ENCODE peak calls at places on chromosome 21, in four cellular contexts. J is IMR-90, C is HCT116, X is H1. T is an unnamed sample.

GRCh38 chr21:25836396-25836795 is 101.6 kb downstream of the GABPA start:
- DNase-seq in X (no peak), J (no peak), C (no peak), T (no peak)

GRCh38 chr21:15826147-15826780 is 96.5 kb downstream of the USP25 start:
- DNase-seq in C (peak), J (peak), X (no peak), T (peak)

GRCh38 chr21:14952916-14953315 is 111.9 kb downstream of the NRIP1 start:
- DNase-seq in J (no peak), C (no peak), X (no peak), T (peak)

GRCh38 chr21:30044447-30045064 is 104.8 kb upstream of the GRIK1 start:
- DNase-seq in C (no peak), X (no peak), J (peak), T (peak)

GRCh38 chr21:36232641-36233040 is 76.0 kb downstream of the DOP1B start:
- DNase-seq in C (no peak), J (no peak), X (no peak), T (no peak)

GRCh38 chr21:14987370-14988170 is 77.2 kb downstream of the NRIP1 start:
- DNase-seq in J (no peak), C (no peak), X (no peak), T (no peak)

GRCh38 chr21:29730281-29730680 is 209.5 kb downstream of the GRIK1 start:
- DNase-seq in J (no peak), C (no peak), X (no peak), T (no peak)

GRCh38 chr21:16124397-16125130 is 394.8 kb downstream of the USP25 start:
- DNase-seq in C (no peak), J (peak), X (no peak), T (no peak)

GRCh38 chr21:26079376-26079775 is 91.2 kb downstream of the APP start:
- DNase-seq in C (no peak), X (no peak), J (peak), T (no peak)

GRCh38 chr21:25934771-25935224 is 200.0 kb downstream of the GABPA start:
- DNase-seq in X (no peak), J (peak), C (no peak), T (peak)

GRCh38 chr21:24436236-24436635 is 1171.0 kb downstream of the MRPL39 start:
- DNase-seq in C (no peak), J (no peak), X (no peak), T (no peak)

GRCh38 chr21:36994501-36995189 is 11.9 kb upstream of the RIPPLY3 start:
- DNase-seq in J (no peak), X (no peak), C (no peak), T (no peak)

GRCh38 chr21:44390886-44391285 is 37.5 kb downstream of the TRPM2 start:
- DNase-seq in C (no peak), X (no peak), J (no peak), T (no peak)

GRCh38 chr21:36729301-36729970 is 30.5 kb downstream of the SIM2 start:
- DNase-seq in C (no peak), J (no peak), X (no peak), T (no peak)

GRCh38 chr21:44051462-44051941 is 39.4 kb downstream of the TRAPPC10 start:
- DNase-seq in X (no peak), C (no peak), J (peak), T (no peak)

GRCh38 chr21:29205009-29205408 is 74.6 kb downstream of the MAP3K7CL start:
- DNase-seq in J (no peak), C (no peak), X (no peak), T (no peak)

GRCh38 chr21:27346041-27346448 is 379.2 kb upstream of the ADAMTS5 start:
- DNase-seq in C (no peak), J (peak), X (no peak), T (no peak)

GRCh38 chr21:21200939-21201610 is 202.9 kb downstream of the NCAM2 start:
- DNase-seq in J (peak), X (no peak), C (no peak), T (no peak)

GRCh38 chr21:16590658-16591057 is 860.9 kb downstream of the USP25 start:
- DNase-seq in J (no peak), C (no peak), X (no peak), T (no peak)

GRCh38 chr21:46056450-46056903 is 41.4 kb upstream of the COL6A2 start:
- DNase-seq in X (no peak), C (no peak), J (peak), T (no peak)

GRCh38 chr21:46054031-46054430 is 43.9 kb upstream of the COL6A2 start:
- DNase-seq in C (no peak), J (no peak), X (no peak), T (no peak)

GRCh38 chr21:46054447-46054846 is 43.5 kb upstream of the COL6A2 start:
- DNase-seq in J (peak), X (no peak), C (no peak), T (no peak)

GRCh38 chr21:46057111-46057709 is 40.7 kb upstream of the COL6A2 start:
- DNase-seq in C (no peak), X (no peak), J (no peak), T (no peak)

DNA sequence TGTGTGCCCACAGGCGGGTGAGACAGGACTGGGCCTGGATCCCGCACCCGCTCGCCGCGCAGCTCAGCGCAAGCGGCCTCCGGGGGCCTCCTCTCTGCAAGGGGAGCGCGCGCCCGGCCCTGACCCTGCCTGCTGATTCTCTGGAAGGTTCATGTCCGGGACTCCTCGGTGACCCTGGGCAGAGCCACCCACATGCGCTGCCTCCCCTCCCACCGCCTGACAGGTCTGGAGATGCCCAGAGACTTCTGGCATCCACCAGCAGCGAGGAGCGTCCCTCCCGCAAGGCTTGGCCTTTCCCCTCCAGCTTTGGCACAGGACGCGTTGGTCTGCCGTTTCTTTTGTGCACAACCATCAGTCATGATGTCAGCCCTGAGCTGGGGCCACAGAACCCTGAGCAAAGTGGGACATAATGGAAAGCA is 42.0 kb upstream of the COL6A2 start:
- DNase-seq in X (no peak), J (peak), C (no peak), T (no peak)
- TF ChIP-seq CEBPB in X (no peak), J (no peak), C (no peak), T (no peak)

GRCh38 chr21:43012596-43012995 is 38.2 kb downstream of the PKNOX1 start:
- DNase-seq in C (no peak), J (peak), X (no peak), T (no peak)
- TF ChIP-seq CEBPB in C (no peak), J (no peak), X (no peak), T (no peak)

DNA sequence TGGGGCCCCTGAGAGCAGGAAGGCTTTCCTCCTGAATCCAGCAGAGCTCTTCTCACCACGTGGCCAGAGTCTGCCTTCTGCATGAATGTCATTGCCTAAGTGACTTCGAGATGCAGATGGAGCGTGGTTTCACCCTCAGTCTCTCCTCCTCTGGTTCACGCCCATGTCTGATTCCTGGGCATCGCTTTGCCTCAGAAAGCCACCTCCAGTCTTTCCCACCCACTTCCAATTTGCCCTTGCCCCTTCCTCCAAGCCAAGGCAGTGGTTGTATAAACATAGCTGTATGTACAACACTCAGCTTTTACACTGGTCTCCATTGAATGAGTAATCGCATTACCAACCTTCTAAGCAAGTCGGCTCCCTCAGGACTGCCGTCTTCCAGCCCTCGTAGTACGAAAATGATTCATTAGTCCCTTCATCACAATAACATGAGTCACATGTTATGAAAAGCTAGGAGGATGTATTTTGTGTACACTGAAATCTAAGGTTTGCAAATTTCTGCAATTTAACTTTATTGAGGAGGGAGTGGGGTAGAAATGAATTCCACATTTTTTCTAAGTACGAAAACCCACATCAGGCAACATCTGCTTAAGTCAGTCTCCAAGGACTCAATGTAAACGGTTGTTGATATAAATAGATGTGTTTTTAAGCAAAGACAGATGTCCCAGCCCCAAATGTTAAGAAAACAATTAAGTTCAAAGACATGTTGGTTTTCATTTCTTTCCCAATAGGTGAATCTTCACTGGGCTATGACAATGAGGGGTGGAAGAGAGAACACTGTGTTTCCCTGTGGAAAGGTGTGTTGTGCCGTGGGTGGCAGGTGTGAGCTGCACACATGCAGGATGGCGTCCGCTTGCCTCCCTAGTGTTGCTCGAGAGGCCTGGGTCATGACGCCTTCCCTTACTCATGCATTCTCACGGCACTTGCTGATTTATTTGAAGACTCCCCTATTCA is 32.3 kb upstream of the ETS2 start:
- DNase-seq in C (peak), X (no peak), J (peak), T (peak)
- TF ChIP-seq CEBPB in C (peak), X (no peak), J (peak), T (no peak)

GRCh38 chr21:34800797-34801518 is 132.2 kb downstream of the CLIC6 start:
- DNase-seq in C (no peak), X (no peak), J (peak), T (peak)

GRCh38 chr21:34803792-34804440 is 135.1 kb downstream of the CLIC6 start:
- DNase-seq in J (no peak), C (no peak), X (no peak), T (no peak)

GRCh38 chr21:34799092-34799491 is 130.3 kb downstream of the CLIC6 start:
- DNase-seq in J (no peak), X (no peak), C (no peak), T (no peak)

GRCh38 chr21:34802180-34802899 is 133.5 kb downstream of the CLIC6 start:
- DNase-seq in C (no peak), J (no peak), X (no peak), T (no peak)

DNA sequence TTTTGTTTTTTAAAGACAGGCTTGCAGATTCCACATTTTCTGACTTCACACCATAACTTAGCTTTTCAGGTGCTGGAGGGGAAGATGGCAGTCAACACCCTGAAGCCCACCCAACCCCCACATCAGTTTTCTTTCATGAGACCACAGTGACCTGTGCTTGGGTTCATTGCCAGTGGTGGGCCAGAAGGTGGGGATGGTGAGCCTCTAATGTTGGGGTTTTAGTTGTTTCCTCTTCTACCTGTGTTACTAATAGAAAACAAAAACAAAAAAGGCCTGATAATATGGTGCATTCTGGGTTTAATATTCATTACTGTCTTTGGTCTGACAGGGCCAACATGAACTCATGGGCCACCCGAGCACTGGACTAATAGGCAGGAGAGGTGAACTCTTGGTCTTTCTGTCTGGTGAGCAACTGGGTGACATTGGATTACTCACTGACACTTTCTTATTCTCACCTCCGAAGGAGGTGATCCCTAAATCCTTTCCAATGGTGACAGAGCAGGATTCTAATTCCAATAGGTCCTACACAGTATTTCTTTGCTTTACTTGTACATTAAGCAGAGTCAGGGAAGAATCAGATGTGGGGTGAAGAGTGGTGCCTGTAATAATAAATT is 132.8 kb downstream of the CLIC6 start:
- DNase-seq in C (no peak), J (no peak), X (peak), T (peak)
- TF ChIP-seq CEBPB in C (no peak), J (no peak), X (no peak), T (no peak)

DNA sequence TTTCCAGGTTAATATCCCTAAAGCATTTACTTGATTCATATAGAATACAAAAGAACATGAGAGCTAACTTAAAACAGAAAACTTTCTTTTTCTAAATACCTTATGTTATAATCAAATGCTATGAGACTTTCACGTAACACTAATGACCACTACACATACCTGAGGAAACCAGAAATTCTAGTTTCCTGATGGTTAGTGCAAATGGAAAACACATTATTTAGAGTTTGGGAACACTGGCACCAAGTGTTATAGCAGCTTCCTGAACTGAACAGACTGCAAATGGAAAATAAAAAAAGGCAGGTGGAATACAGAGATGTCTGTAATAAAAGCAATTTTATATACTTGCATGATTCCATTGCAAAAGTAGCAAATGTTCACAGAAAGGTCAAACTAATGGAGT is 15.5 kb downstream of the PAXBP1 start:
- DNase-seq in C (no peak), J (no peak), X (no peak), T (no peak)
- TF ChIP-seq CEBPB in C (no peak), J (no peak), X (no peak), T (no peak)

GRCh38 chr21:31732891-31733520 is 1.1 kb upstream of the SCAF4 start:
- DNase-seq in C (no peak), J (peak), X (no peak), T (peak)
- TF ChIP-seq CEBPB in C (no peak), J (no peak), X (no peak), T (no peak)

GRCh38 chr21:42039470-42039901 is 29.3 kb upstream of the ZBTB21 start:
- DNase-seq in X (no peak), J (peak), C (no peak), T (no peak)

GRCh38 chr21:42039911-42040351 is 29.8 kb upstream of the ZBTB21 start:
- DNase-seq in J (peak), X (no peak), C (no peak), T (no peak)

GRCh38 chr21:42037943-42038342 is 27.8 kb upstream of the ZBTB21 start:
- DNase-seq in X (no peak), C (no peak), J (no peak), T (no peak)

GRCh38 chr21:42038393-42038792 is 28.2 kb upstream of the ZBTB21 start:
- DNase-seq in C (no peak), X (no peak), J (no peak), T (no peak)

DNA sequence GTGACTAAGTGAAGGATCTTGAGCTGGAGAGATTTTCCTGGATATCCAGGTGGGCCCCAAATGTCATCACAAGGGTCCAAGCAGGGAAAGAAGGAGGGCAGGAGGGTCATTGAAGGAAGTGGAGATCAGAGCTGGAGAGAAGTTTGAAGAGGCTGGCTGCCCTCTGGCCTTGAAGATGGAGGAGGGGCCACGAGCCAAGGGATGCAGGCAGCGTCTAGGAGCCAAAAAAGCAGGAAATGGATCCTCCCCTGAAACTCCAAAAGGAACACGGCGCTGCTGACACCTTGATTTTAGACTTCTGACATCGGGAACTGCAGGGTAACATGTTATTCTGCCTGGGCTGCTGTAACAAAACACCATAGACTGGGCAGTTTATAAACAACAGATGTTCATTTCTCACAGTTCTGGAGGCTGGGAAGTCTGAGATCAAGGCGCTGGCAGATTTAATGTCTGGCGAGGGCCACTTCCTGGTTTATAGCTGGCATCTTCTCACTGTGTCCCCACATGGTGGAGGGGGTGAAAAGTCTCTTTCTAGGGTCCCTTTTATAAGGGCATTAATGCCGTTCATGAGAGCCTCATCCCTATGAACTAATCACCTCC is 28.8 kb upstream of the ZBTB21 start:
- DNase-seq in X (no peak), J (peak), C (no peak), T (no peak)
- TF ChIP-seq CEBPB in X (no peak), J (no peak), C (no peak), T (no peak)

GRCh38 chr21:38448619-38449186 is 49.6 kb downstream of the ERG start:
- DNase-seq in J (no peak), X (no peak), C (no peak), T (no peak)
- TF ChIP-seq CEBPB in J (no peak), X (peak), C (no peak), T (no peak)

T was measured in A549.